ENCODE peak calls at places on chromosomes 3 and 15, in ten cellular contexts. One of them, this sample, is unnamed. For H3K4me1, the result is how much of the 10 kb centered on the place peaks cover.

GRCh38 chr3:105328338-105328730 is 38.4 kb upstream of the ALCAM start:
- DNase-seq in tibial artery: no peak
- DNase-seq in Peyer's patch: no peak
- DNase-seq in heart left ventricle: no peak
- DNase-seq in HepG2: no peak
- DNase-seq in neuronal stem cell: no peak
- DNase-seq in body of pancreas: no peak
- DNase-seq in PC-3: peak
- DNase-seq in pancreas: no peak
- DNase-seq in GM23338: no peak
- DNase-seq in this sample: no peak

GRCh38 chr3:184323696-184324095 is 9.3 kb downstream of the EIF4G1 start:
- DNase-seq in pancreas: no peak
- DNase-seq in body of pancreas: no peak
- DNase-seq in heart left ventricle: no peak
- DNase-seq in tibial artery: no peak
- DNase-seq in PC-3: no peak
- DNase-seq in GM23338: no peak
- DNase-seq in HepG2: no peak
- DNase-seq in neuronal stem cell: no peak
- DNase-seq in Peyer's patch: no peak
- DNase-seq in this sample: no peak

GRCh38 chr3:127019449-127019848 is 36.5 kb downstream of the PLXNA1 start:
- DNase-seq in GM23338: no peak
- DNase-seq in neuronal stem cell: no peak
- DNase-seq in pancreas: no peak
- DNase-seq in tibial artery: no peak
- DNase-seq in PC-3: peak
- DNase-seq in HepG2: no peak
- DNase-seq in Peyer's patch: no peak
- DNase-seq in heart left ventricle: no peak
- DNase-seq in body of pancreas: no peak
- DNase-seq in this sample: no peak

GRCh38 chr15:60635507-60636352 is 156.8 kb upstream of the ICE2 start:
- DNase-seq in Peyer's patch: no peak
- DNase-seq in neuronal stem cell: no peak
- DNase-seq in GM23338: no peak
- DNase-seq in HepG2: no peak
- DNase-seq in heart left ventricle: no peak
- DNase-seq in tibial artery: no peak
- DNase-seq in body of pancreas: no peak
- DNase-seq in PC-3: no peak
- DNase-seq in pancreas: no peak
- DNase-seq in this sample: no peak

GRCh38 chr3:47515100-47515499 is 1.6 kb upstream of the ELP6 start:
- DNase-seq in GM23338: no peak
- DNase-seq in tibial artery: no peak
- DNase-seq in pancreas: no peak
- DNase-seq in PC-3: no peak
- DNase-seq in HepG2: no peak
- DNase-seq in Peyer's patch: no peak
- DNase-seq in neuronal stem cell: no peak
- DNase-seq in heart left ventricle: no peak
- DNase-seq in body of pancreas: no peak
- DNase-seq in this sample: no peak

GRCh38 chr3:167723872-167724271 is 10.8 kb downstream of the PDCD10 start:
- DNase-seq in GM23338: no peak
- DNase-seq in tibial artery: no peak
- DNase-seq in neuronal stem cell: no peak
- DNase-seq in Peyer's patch: no peak
- DNase-seq in body of pancreas: no peak
- DNase-seq in PC-3: no peak
- DNase-seq in pancreas: no peak
- DNase-seq in heart left ventricle: no peak
- DNase-seq in HepG2: no peak
- DNase-seq in this sample: no peak

GRCh38 chr15:74430510-74430951 is 3.2 kb downstream of the SEMA7A start:
- DNase-seq in heart left ventricle: no peak
- DNase-seq in Peyer's patch: no peak
- DNase-seq in HepG2: no peak
- DNase-seq in body of pancreas: no peak
- DNase-seq in neuronal stem cell: no peak
- DNase-seq in tibial artery: no peak
- DNase-seq in pancreas: no peak
- DNase-seq in PC-3: no peak
- DNase-seq in GM23338: no peak
- DNase-seq in this sample: no peak

GRCh38 chr3:185280572-185281365 is 26.9 kb upstream of the EHHADH start:
- DNase-seq in HepG2: peak
- DNase-seq in heart left ventricle: no peak
- DNase-seq in tibial artery: no peak
- DNase-seq in PC-3: peak
- DNase-seq in body of pancreas: no peak
- DNase-seq in GM23338: peak
- DNase-seq in neuronal stem cell: no peak
- DNase-seq in Peyer's patch: no peak
- DNase-seq in pancreas: no peak
- DNase-seq in this sample: peak

GRCh38 chr3:108289159-108289558 is 7.2 kb upstream of the HHLA2 start:
- DNase-seq in body of pancreas: no peak
- DNase-seq in tibial artery: no peak
- DNase-seq in pancreas: no peak
- DNase-seq in HepG2: no peak
- DNase-seq in heart left ventricle: no peak
- DNase-seq in GM23338: no peak
- DNase-seq in neuronal stem cell: no peak
- DNase-seq in Peyer's patch: no peak
- DNase-seq in PC-3: no peak
- DNase-seq in this sample: no peak

GRCh38 chr15:78406016-78406590 is 31.9 kb upstream of the IREB2 start:
- DNase-seq in Peyer's patch: no peak
- DNase-seq in tibial artery: no peak
- DNase-seq in GM23338: no peak
- DNase-seq in heart left ventricle: no peak
- DNase-seq in pancreas: no peak
- DNase-seq in HepG2: no peak
- DNase-seq in neuronal stem cell: no peak
- DNase-seq in PC-3: no peak
- DNase-seq in body of pancreas: no peak
- DNase-seq in this sample: no peak

GRCh38 chr3:138089091-138089490 is 26.3 kb downstream of the DZIP1L start:
- DNase-seq in HepG2: peak
- DNase-seq in heart left ventricle: no peak
- DNase-seq in PC-3: peak
- DNase-seq in body of pancreas: no peak
- DNase-seq in Peyer's patch: no peak
- DNase-seq in neuronal stem cell: no peak
- DNase-seq in GM23338: no peak
- DNase-seq in pancreas: no peak
- DNase-seq in tibial artery: no peak
- DNase-seq in this sample: no peak

GRCh38 chr3:129758921-129759320 is 134.6 kb downstream of the TMCC1 start:
- DNase-seq in PC-3: no peak
- DNase-seq in pancreas: no peak
- DNase-seq in Peyer's patch: no peak
- DNase-seq in body of pancreas: no peak
- DNase-seq in heart left ventricle: no peak
- DNase-seq in GM23338: no peak
- DNase-seq in neuronal stem cell: no peak
- DNase-seq in HepG2: no peak
- DNase-seq in tibial artery: no peak
- DNase-seq in this sample: no peak

GRCh38 chr3:169325821-169326220 is 337.7 kb downstream of the MECOM start:
- DNase-seq in Peyer's patch: no peak
- DNase-seq in tibial artery: no peak
- DNase-seq in HepG2: no peak
- DNase-seq in body of pancreas: no peak
- DNase-seq in PC-3: no peak
- DNase-seq in neuronal stem cell: no peak
- DNase-seq in GM23338: no peak
- DNase-seq in heart left ventricle: no peak
- DNase-seq in pancreas: no peak
- DNase-seq in this sample: no peak
- H3K4me1 ChIP-seq in Peyer's patch: under half
- H3K4me1 ChIP-seq in tibial artery: under half
- H3K4me1 ChIP-seq in HepG2: under half
- H3K4me1 ChIP-seq in body of pancreas: under half
- H3K4me1 ChIP-seq in PC-3: under half
- H3K4me1 ChIP-seq in neuronal stem cell: under half
- H3K4me1 ChIP-seq in GM23338: under half
- H3K4me1 ChIP-seq in heart left ventricle: under half
- H3K4me1 ChIP-seq in pancreas: under half
- H3K4me1 ChIP-seq in this sample: under half

GRCh38 chr3:9898467-9899229 is 4.0 kb upstream of the IL17RE start:
- DNase-seq in body of pancreas: peak
- DNase-seq in heart left ventricle: no peak
- DNase-seq in PC-3: peak
- DNase-seq in tibial artery: no peak
- DNase-seq in GM23338: no peak
- DNase-seq in neuronal stem cell: no peak
- DNase-seq in Peyer's patch: peak
- DNase-seq in HepG2: peak
- DNase-seq in pancreas: no peak
- DNase-seq in this sample: no peak

GRCh38 chr3:9893739-9894138 is 3.3 kb downstream of the JAGN1 start:
- DNase-seq in GM23338: no peak
- DNase-seq in heart left ventricle: no peak
- DNase-seq in PC-3: no peak
- DNase-seq in tibial artery: no peak
- DNase-seq in Peyer's patch: no peak
- DNase-seq in body of pancreas: no peak
- DNase-seq in pancreas: no peak
- DNase-seq in HepG2: no peak
- DNase-seq in neuronal stem cell: no peak
- DNase-seq in this sample: no peak

GRCh38 chr3:9899289-9899791 is 3.3 kb upstream of the IL17RE start:
- DNase-seq in neuronal stem cell: no peak
- DNase-seq in Peyer's patch: no peak
- DNase-seq in PC-3: no peak
- DNase-seq in heart left ventricle: no peak
- DNase-seq in body of pancreas: no peak
- DNase-seq in pancreas: no peak
- DNase-seq in tibial artery: no peak
- DNase-seq in GM23338: no peak
- DNase-seq in HepG2: no peak
- DNase-seq in this sample: no peak

GRCh38 chr3:9901967-9902366 is 681 bp upstream of the IL17RE start:
- DNase-seq in HepG2: no peak
- DNase-seq in body of pancreas: no peak
- DNase-seq in Peyer's patch: no peak
- DNase-seq in PC-3: no peak
- DNase-seq in heart left ventricle: no peak
- DNase-seq in GM23338: no peak
- DNase-seq in pancreas: no peak
- DNase-seq in neuronal stem cell: no peak
- DNase-seq in tibial artery: no peak
- DNase-seq in this sample: no peak

GRCh38 chr3:9897408-9898372 is 5.0 kb upstream of the IL17RE start:
- DNase-seq in PC-3: peak
- DNase-seq in tibial artery: no peak
- DNase-seq in heart left ventricle: no peak
- DNase-seq in neuronal stem cell: no peak
- DNase-seq in Peyer's patch: peak
- DNase-seq in GM23338: no peak
- DNase-seq in body of pancreas: peak
- DNase-seq in pancreas: peak
- DNase-seq in HepG2: peak
- DNase-seq in this sample: no peak
- H3K4me1 ChIP-seq in PC-3: half or more
- H3K4me1 ChIP-seq in tibial artery: under half
- H3K4me1 ChIP-seq in heart left ventricle: under half
- H3K4me1 ChIP-seq in neuronal stem cell: under half
- H3K4me1 ChIP-seq in Peyer's patch: under half
- H3K4me1 ChIP-seq in GM23338: under half
- H3K4me1 ChIP-seq in body of pancreas: half or more
- H3K4me1 ChIP-seq in pancreas: under half
- H3K4me1 ChIP-seq in HepG2: half or more
- H3K4me1 ChIP-seq in this sample: under half

DNA sequence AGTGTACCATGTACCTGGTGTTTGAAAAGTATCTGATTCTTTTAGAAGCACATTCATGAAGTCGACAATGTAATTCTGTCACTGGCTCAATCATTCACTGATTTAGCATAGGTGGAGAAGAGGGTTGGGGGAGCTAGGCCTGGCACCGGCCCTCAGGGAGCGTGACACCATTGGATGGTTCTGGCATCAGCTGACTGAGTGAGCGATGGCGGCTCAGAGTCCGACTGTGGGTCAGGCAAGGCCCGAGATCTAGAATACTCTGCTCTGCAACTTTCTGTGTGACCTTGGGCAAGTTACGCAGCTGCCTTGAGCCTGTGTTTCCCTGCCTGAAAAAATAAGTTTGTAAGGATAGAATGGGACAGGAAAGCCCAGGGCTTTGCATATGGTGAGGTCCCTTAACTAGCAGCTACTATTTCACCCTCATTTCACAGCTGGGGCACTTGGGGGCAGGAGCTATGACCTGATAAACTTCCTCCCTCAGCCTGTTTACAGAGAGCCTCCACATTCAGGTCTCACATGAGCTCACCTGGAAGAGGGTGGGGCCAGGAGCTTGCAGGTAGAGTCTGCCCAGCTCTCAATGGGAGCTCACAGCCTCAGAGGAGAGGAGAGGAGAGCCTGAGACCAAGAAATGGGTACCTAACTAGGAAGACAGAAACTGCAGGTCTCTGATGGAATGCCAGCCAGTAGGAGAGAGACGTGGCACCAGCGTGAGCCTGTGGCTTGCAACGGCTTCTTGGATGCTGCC is 153.7 kb upstream of the TLE3 start:
- DNase-seq in PC-3: no peak
- DNase-seq in pancreas: no peak
- DNase-seq in neuronal stem cell: no peak
- DNase-seq in Peyer's patch: no peak
- DNase-seq in heart left ventricle: no peak
- DNase-seq in HepG2: no peak
- DNase-seq in body of pancreas: no peak
- DNase-seq in tibial artery: peak
- DNase-seq in GM23338: no peak
- DNase-seq in this sample: no peak
- H3K4me1 ChIP-seq in PC-3: under half
- H3K4me1 ChIP-seq in pancreas: under half
- H3K4me1 ChIP-seq in neuronal stem cell: under half
- H3K4me1 ChIP-seq in Peyer's patch: under half
- H3K4me1 ChIP-seq in heart left ventricle: under half
- H3K4me1 ChIP-seq in HepG2: under half
- H3K4me1 ChIP-seq in body of pancreas: under half
- H3K4me1 ChIP-seq in tibial artery: under half
- H3K4me1 ChIP-seq in GM23338: under half
- H3K4me1 ChIP-seq in this sample: under half

DNA sequence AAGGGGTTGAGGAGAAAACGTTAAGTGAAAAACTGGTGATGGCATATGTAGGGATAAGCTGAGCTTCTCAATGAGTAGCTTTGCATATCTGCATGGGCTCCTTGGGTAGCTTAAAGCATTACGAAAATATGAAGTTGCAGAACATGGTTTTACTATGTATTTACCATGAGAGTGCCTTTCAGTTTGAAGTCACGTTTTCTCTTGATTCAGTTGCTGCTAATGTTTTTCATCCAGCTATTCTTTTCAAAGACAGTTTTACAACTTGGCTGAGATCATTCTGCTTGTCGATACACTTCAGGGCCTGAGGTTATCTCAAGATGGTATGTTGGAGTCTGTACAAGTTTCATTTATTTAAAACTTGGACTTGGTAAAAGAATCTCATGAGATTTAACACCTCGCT is 103.4 kb upstream of the CMC1 start:
- DNase-seq in tibial artery: no peak
- DNase-seq in body of pancreas: no peak
- DNase-seq in PC-3: no peak
- DNase-seq in heart left ventricle: no peak
- DNase-seq in GM23338: no peak
- DNase-seq in neuronal stem cell: no peak
- DNase-seq in HepG2: no peak
- DNase-seq in Peyer's patch: no peak
- DNase-seq in pancreas: no peak
- DNase-seq in this sample: no peak
- H3K4me1 ChIP-seq in tibial artery: under half
- H3K4me1 ChIP-seq in body of pancreas: under half
- H3K4me1 ChIP-seq in PC-3: under half
- H3K4me1 ChIP-seq in heart left ventricle: under half
- H3K4me1 ChIP-seq in GM23338: under half
- H3K4me1 ChIP-seq in neuronal stem cell: under half
- H3K4me1 ChIP-seq in HepG2: half or more
- H3K4me1 ChIP-seq in Peyer's patch: under half
- H3K4me1 ChIP-seq in pancreas: under half
- H3K4me1 ChIP-seq in this sample: under half

This sample was measured in neural progenitor cell.